ENCODE peak calls at places on chromosomes 5 and 9, in eight cellular contexts. V is SJCRH30, W is HTR-8/SVneo, K is T-helper 2 cell, T is pancreas, N is tibial nerve, H is HuH-7.5, I is NCI-H1092. J is an unnamed sample.
A peak's percentile ranks its signal among the peaks of the same experiment; 100 is the strongest.

GRCh38 chr5:131209506-131210191 is 38.9 kb downstream of the LYRM7 start:
- DNase-seq in V (no peak), W (no peak), K (peak; percentile 1), T (no peak), N (no peak), H (no peak), I (peak; percentile 68), J (peak; percentile 50)

GRCh38 chr5:53008751-53009150 is 19.6 kb downstream of the ITGA2 start:
- DNase-seq in V (no peak), W (no peak), K (peak; percentile 8), T (no peak), N (no peak), H (no peak), I (no peak), J (no peak)

GRCh38 chr9:124348363-124348762 is 66.9 kb downstream of the PSMB7 start:
- DNase-seq in V (no peak), W (no peak), K (no peak), T (no peak), N (no peak), H (no peak), I (no peak), J (no peak)

GRCh38 chr9:105114318-105114717 is 130.1 kb upstream of the SLC44A1 start:
- DNase-seq in V (no peak), W (no peak), K (no peak), T (no peak), N (no peak), H (no peak), I (no peak), J (no peak)

GRCh38 chr9:35675732-35676392 is 2.1 kb downstream of the CA9 start:
- DNase-seq in V (no peak), W (no peak), K (no peak), T (peak; percentile 56), N (no peak), H (no peak), I (no peak), J (no peak)

GRCh38 chr9:9771314-9771713 is 841.5 kb downstream of the PTPRD start:
- DNase-seq in V (no peak), W (no peak), K (no peak), T (no peak), N (no peak), H (no peak), I (no peak), J (no peak)

GRCh38 chr9:109109962-109110325 is 9.8 kb downstream of the TMEM245 start:
- DNase-seq in V (no peak), W (no peak), K (no peak), T (no peak), N (no peak), H (no peak), I (no peak), J (no peak)

GRCh38 chr5:64971538-64971937 is 202.8 kb downstream of the CWC27 start:
- DNase-seq in V (no peak), W (no peak), K (no peak), T (no peak), N (peak; percentile 5), H (no peak), I (no peak), J (no peak)

GRCh38 chr9:27353405-27354229 is 56.7 kb upstream of the EQTN start:
- DNase-seq in V (no peak), W (no peak), K (no peak), T (no peak), N (no peak), H (no peak), I (no peak), J (no peak)

GRCh38 chr5:79513519-79514390 is at the start of gene HOMER1:
- DNase-seq in V (peak; percentile 86), W (peak; percentile 70), K (peak; percentile 54), T (peak; percentile 81), N (peak; percentile 55), H (peak; percentile 56), I (peak; percentile 67), J (peak; percentile 46)

GRCh38 chr9:38020251-38021076 is 48.6 kb downstream of the SHB start:
- DNase-seq in V (no peak), W (no peak), K (no peak), T (no peak), N (no peak), H (no peak), I (no peak), J (no peak)

GRCh38 chr9:109417585-109418544 is 80.2 kb downstream of the PTPN3 start:
- DNase-seq in V (no peak), W (no peak), K (no peak), T (no peak), N (no peak), H (no peak), I (no peak), J (no peak)

GRCh38 chr9:114025196-114025753 is 52.8 kb downstream of the AMBP start:
- DNase-seq in V (no peak), W (no peak), K (no peak), T (no peak), N (no peak), H (no peak), I (no peak), J (no peak)

GRCh38 chr9:127975376-127976315 is 5.1 kb downstream of the EEIG1 start:
- DNase-seq in V (no peak), W (no peak), K (no peak), T (peak; percentile 59), N (no peak), H (no peak), I (no peak), J (no peak)

GRCh38 chr5:141490771-141491170 is 1.9 kb downstream of the PCDHGC5 start:
- DNase-seq in V (no peak), W (no peak), K (no peak), T (no peak), N (no peak), H (no peak), I (no peak), J (no peak)

GRCh38 chr5:118818604-118819003 is 169.7 kb downstream of the DTWD2 start:
- DNase-seq in V (no peak), W (no peak), K (no peak), T (no peak), N (no peak), H (no peak), I (no peak), J (no peak)

J was measured in effector memory CD4-positive, alpha-beta T cell.